ENCODE peak calls at places on chromosomes 11 and 22, in seven cellular contexts. W is lung, Z is stomach, H is adipocyte, M is Peyer's patch, E is ovary, L is WERI-Rb-1. J is an unnamed sample. For H3K27me3, the result is how much of the 10 kb centered on the place peaks cover.

GRCh38 chr11:97269527-97269926 is 879.7 kb downstream of the JRKL start:
- DNase-seq in M (no peak), W (no peak), Z (no peak), L (no peak), E (no peak), H (peak), J (no peak)

GRCh38 chr22:37343343-37343742 is 61.0 kb downstream of the CYTH4 start:
- DNase-seq in H (no peak), W (no peak), E (no peak), M (no peak), Z (no peak), L (no peak), J (peak)

GRCh38 chr22:50059185-50059880 is 1.2 kb upstream of the TTLL8 start:
- DNase-seq in L (peak), W (no peak), Z (no peak), H (peak), E (no peak), M (no peak), J (peak)

GRCh38 chr22:40031766-40032470 is 37.2 kb downstream of the FAM83F start:
- DNase-seq in W (no peak), L (no peak), Z (no peak), H (peak), E (no peak), M (peak), J (peak)

GRCh38 chr11:15897211-15897960 is 459.0 kb downstream of the SOX6 start:
- DNase-seq in W (no peak), E (no peak), Z (no peak), M (no peak), L (no peak), H (peak), J (peak)

GRCh38 chr11:2700415-2701211 is 819 bp upstream of the KCNQ1OT1 start:
- DNase-seq in M (peak), E (peak), H (peak), W (peak), Z (peak), L (peak), J (peak)

GRCh38 chr22:37163096-37163489 is 13.4 kb upstream of the IL2RB start:
- DNase-seq in E (no peak), L (no peak), M (no peak), Z (no peak), H (no peak), W (no peak), J (no peak)

GRCh38 chr22:32776800-32777199 is 24.7 kb upstream of the TIMP3 start:
- DNase-seq in L (no peak), W (no peak), H (no peak), Z (no peak), E (no peak), M (no peak), J (no peak)

GRCh38 chr11:109320595-109320994 is 101.4 kb upstream of the C11orf87 start:
- DNase-seq in W (no peak), L (no peak), E (no peak), Z (no peak), M (no peak), H (no peak), J (peak)

GRCh38 chr22:28594784-28595324 is 84.8 kb downstream of the TTC28 start:
- DNase-seq in Z (no peak), L (no peak), E (no peak), M (no peak), W (no peak), H (peak), J (no peak)

GRCh38 chr11:65778901-65779668 is 1.7 kb downstream of the AP5B1 start:
- DNase-seq in Z (peak), W (no peak), L (no peak), M (no peak), H (no peak), E (no peak), J (no peak)

GRCh38 chr11:65780770-65781151 is at the start of gene AP5B1:
- DNase-seq in E (peak), Z (peak), M (peak), H (peak), W (peak), L (peak), J (peak)

GRCh38 chr11:65778431-65778900 is 2.3 kb downstream of the AP5B1 start:
- DNase-seq in E (no peak), M (peak), Z (peak), L (no peak), W (no peak), H (no peak), J (no peak)

GRCh38 chr11:65779919-65780769 is 632 bp downstream of the AP5B1 start:
- DNase-seq in W (peak), H (peak), Z (peak), L (peak), M (peak), E (peak), J (peak)

DNA sequence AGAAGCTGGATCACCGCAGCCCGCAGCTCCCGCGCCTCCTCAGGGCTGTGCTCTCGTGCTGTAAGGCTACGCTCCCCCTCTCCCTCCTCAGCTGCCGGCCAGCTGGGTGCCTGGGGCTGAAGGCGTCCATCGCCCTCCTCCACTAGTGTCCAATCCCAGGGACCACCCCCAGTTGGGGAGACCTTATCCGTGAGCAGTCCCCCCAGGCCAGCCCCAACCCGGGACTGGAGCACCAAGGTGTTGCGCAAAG is 1.2 kb downstream of the AP5B1 start:
- DNase-seq in W (no peak), L (no peak), H (no peak), Z (no peak), M (no peak), E (no peak), J (no peak)
- H3K4me3 ChIP-seq in W (peak), L (peak), H (peak), Z (peak), M (peak), E (peak), J (peak)

DNA sequence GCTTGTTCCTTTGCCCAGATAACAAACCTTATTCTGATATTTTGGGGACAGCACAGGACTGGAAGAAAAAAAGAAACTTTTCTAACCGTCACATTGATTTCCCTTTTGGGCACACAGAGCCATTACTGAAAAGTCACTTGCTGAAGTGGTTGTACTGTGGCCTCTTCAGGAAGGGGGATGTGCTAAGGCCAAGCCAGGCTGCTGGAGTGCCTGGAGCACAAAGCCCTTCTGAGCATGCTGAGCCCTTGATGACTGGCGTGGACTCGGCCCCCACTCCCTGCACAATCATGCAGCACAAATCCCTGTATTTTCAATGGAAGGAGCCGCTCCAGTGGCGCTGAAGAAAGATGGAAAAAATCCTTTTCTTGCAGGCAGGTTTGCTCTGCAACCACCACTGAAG is 164.2 kb downstream of the NTM start:
- DNase-seq in W (no peak), M (no peak), E (no peak), H (no peak), Z (no peak), L (peak), J (no peak)
- H3K27me3 ChIP-seq in W (under half), M (under half), E (under half), H (half or more), Z (under half), L (under half), J (under half)

DNA sequence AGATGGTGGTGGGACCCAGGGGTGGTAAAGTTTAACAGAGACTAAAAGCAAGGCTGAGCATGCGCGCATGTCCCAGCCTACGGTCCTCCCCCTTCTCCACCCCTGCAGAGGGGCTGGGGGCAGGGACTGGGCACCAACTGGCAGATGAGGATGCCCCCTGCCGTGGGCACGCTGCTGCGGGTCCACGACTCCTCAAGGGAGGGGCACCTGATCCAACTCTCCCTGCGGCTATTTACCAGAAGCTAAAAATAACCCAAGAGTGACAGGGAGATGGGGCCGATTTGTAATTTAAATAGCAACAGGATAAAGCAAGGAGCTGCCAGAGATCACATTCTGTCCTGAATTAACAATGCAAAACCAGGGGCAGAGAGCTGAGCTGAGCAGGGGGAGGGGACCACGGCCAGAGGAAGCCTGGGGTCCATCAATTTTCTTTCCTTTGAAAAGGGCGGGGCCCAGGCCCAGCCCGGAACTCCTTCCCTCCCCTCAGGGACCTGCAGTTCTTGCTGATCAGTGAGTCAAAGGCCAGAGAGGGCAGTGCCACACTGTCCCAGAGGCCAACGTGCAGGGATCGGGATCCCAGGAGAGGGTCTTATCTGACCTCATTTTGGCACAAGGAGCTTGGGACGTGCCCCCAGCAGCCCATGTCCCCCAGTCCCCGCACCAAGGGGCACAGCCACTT is 8.1 kb upstream of the DGKZ start:
- DNase-seq in L (no peak), W (no peak), Z (no peak), H (peak), E (no peak), M (no peak), J (no peak)
- H3K4me3 ChIP-seq in L (no peak), W (no peak), Z (peak), H (peak), E (no peak), M (no peak), J (no peak)

GRCh38 chr11:119344291-119345010 is 2.1 kb downstream of the MFRP start:
- DNase-seq in H (no peak), M (no peak), L (no peak), E (no peak), Z (no peak), W (no peak), J (peak)
- H3K27me3 ChIP-seq in H (under half), M (under half), L (under half), E (under half), Z (under half), W (under half), J (under half)

DNA sequence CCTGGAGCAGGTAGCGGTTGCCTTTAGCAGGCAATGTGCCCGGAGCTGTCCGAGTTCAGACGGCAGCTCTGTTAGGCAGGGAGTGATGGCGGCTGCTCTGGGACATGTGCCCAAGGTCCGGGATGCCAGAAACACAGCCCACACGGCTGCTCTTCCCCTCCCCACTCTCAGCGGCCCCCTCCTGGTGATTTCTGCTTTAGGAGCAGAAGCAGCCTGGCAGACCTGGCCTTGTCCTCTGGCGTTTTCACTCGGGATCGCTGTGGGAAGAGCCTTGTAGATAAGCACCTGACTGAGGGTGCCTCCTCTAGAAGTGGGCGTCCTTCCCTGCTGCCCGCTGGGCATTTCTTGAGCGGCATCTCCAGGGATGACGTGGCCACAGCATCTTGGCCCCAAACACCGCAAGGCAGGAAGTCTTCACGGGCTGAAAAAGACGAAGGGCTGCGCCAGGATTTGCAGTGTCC is 392.2 kb downstream of the TBC1D22A start:
- DNase-seq in L (no peak), W (no peak), Z (peak), M (peak), H (peak), E (peak), J (peak)
- H3K4me3 ChIP-seq in L (no peak), W (no peak), Z (peak), M (no peak), H (peak), E (peak), J (peak)

GRCh38 chr11:107590460-107591097 is 368 bp upstream of the ELMOD1 start:
- DNase-seq in E (no peak), M (no peak), L (peak), H (no peak), W (no peak), Z (no peak), J (no peak)
- H3K27me3 ChIP-seq in E (under half), M (under half), L (under half), H (under half), W (under half), Z (half or more), J (half or more)

GRCh38 chr11:34977039-34977906 is 60.9 kb downstream of the PDHX start:
- DNase-seq in E (no peak), H (peak), Z (no peak), M (no peak), L (no peak), W (no peak), J (peak)
- H3K4me3 ChIP-seq in E (no peak), H (peak), Z (no peak), M (no peak), L (no peak), W (no peak), J (no peak)

GRCh38 chr11:68843052-68843561 is 1.4 kb upstream of the CPT1A start:
- DNase-seq in M (peak), Z (peak), W (no peak), E (peak), H (peak), L (no peak), J (no peak)

GRCh38 chr11:68842427-68843051 is 823 bp upstream of the CPT1A start:
- DNase-seq in H (no peak), E (no peak), L (no peak), W (no peak), Z (no peak), M (no peak), J (no peak)

GRCh38 chr11:68840661-68841653 is 759 bp downstream of the CPT1A start:
- DNase-seq in Z (peak), L (no peak), W (peak), H (peak), E (peak), M (peak), J (peak)

GRCh38 chr11:68839953-68840641 is 1.6 kb downstream of the CPT1A start:
- DNase-seq in E (no peak), H (peak), M (peak), W (no peak), L (no peak), Z (no peak), J (no peak)

GRCh38 chr11:68841718-68842426 is at the start of gene CPT1A:
- DNase-seq in H (peak), Z (peak), W (peak), L (no peak), E (peak), M (peak), J (peak)
- H3K27me3 ChIP-seq in H (under half), Z (under half), W (under half), L (under half), E (under half), M (under half), J (under half)